ENCODE peak calls at places on chromosomes 2 and 18, in eight cellular contexts. P is stimulated activated CD8-positive, alpha-beta memory T cell treated with anti-CD3 and anti-CD28 coated beads, Interleukin-15, amount 100 ng/mL, for 24 hours; Z is KBM-7; C is GM19239; J is LoVo; S is memory B cell; N is OCI-LY7; F is DMS153. K is an unnamed sample.

GRCh38 chr2:59936031-59936430 is 617.4 kb downstream of the BCL11A start:
- DNase-seq in C (no peak), P (no peak), N (no peak), F (peak), J (no peak), Z (no peak), S (no peak), K (no peak)

GRCh38 chr2:83944174-83944573 is 514.9 kb downstream of the SUCLG1 start:
- DNase-seq in Z (no peak), S (no peak), J (no peak), F (no peak), C (no peak), P (no peak), N (no peak), K (no peak)

GRCh38 chr2:169485650-169486138 is 6.4 kb downstream of the BBS5 start:
- DNase-seq in C (no peak), F (no peak), P (no peak), S (no peak), Z (no peak), N (no peak), J (no peak), K (no peak)

GRCh38 chr2:85878719-85879390 is 9.9 kb downstream of the ST3GAL5 start:
- DNase-seq in Z (no peak), C (no peak), N (no peak), J (no peak), P (no peak), F (no peak), S (no peak), K (no peak)

GRCh38 chr2:168338292-168338691 is 90.9 kb upstream of the STK39 start:
- DNase-seq in Z (no peak), S (no peak), F (no peak), P (no peak), C (no peak), N (no peak), J (no peak), K (no peak)

GRCh38 chr2:145126146-145126545 is 606.2 kb upstream of the ZEB2 start:
- DNase-seq in C (no peak), S (no peak), N (no peak), P (no peak), F (no peak), Z (no peak), J (no peak), K (no peak)

GRCh38 chr18:57803119-57803969 is at the start of gene ATP8B1:
- DNase-seq in N (no peak), C (peak), Z (no peak), F (peak), J (peak), P (no peak), S (peak), K (no peak)

GRCh38 chr2:101985793-101986164 is 6.0 kb upstream of the IL1R2 start:
- DNase-seq in J (peak), S (no peak), C (no peak), P (no peak), Z (no peak), F (no peak), N (no peak), K (no peak)

GRCh38 chr18:59919026-59919425 is 19.2 kb downstream of the PMAIP1 start:
- DNase-seq in S (no peak), F (no peak), N (no peak), J (no peak), P (no peak), C (no peak), Z (no peak), K (no peak)

GRCh38 chr2:196742685-196743084 is 56.8 kb downstream of the GTF3C3 start:
- DNase-seq in C (no peak), S (no peak), Z (no peak), J (no peak), F (no peak), N (no peak), P (no peak), K (no peak)

GRCh38 chr2:44462934-44463849 is 101.4 kb downstream of the CAMKMT start:
- DNase-seq in F (no peak), Z (no peak), C (no peak), N (no peak), P (no peak), J (no peak), S (no peak), K (no peak)

GRCh38 chr18:31301201-31301655 is 16.7 kb upstream of the DSG1 start:
- DNase-seq in S (no peak), P (no peak), Z (no peak), C (no peak), N (no peak), J (no peak), F (no peak), K (no peak)

GRCh38 chr2:72533767-72534166 is 292.1 kb downstream of the EXOC6B start:
- DNase-seq in N (no peak), S (no peak), J (no peak), F (no peak), P (no peak), Z (no peak), C (no peak), K (no peak)

GRCh38 chr2:669323-669722 is 7.9 kb downstream of the TMEM18 start:
- DNase-seq in C (no peak), J (no peak), P (no peak), S (no peak), F (no peak), N (no peak), Z (no peak), K (no peak)

GRCh38 chr2:41896186-41896846 is 151.5 kb upstream of the PKDCC start:
- DNase-seq in F (no peak), J (no peak), N (no peak), S (no peak), C (no peak), Z (no peak), P (no peak), K (no peak)

GRCh38 chr18:3450358-3451107 is 561 bp downstream of the TGIF1 start:
- DNase-seq in J (no peak), S (peak), C (no peak), P (no peak), N (peak), Z (peak), F (no peak), K (peak)

GRCh38 chr18:80178935-80179818 is 68.1 kb downstream of the PARD6G start:
- DNase-seq in S (no peak), Z (no peak), C (no peak), F (no peak), P (no peak), J (no peak), N (no peak), K (no peak)

GRCh38 chr2:69119104-69119503 is 106.1 kb downstream of the ANTXR1 start:
- DNase-seq in P (no peak), J (no peak), S (no peak), Z (no peak), N (no peak), C (no peak), F (no peak), K (no peak)

GRCh38 chr2:199850250-199850717 is 708 bp downstream of the FTCDNL1 start:
- DNase-seq in S (no peak), Z (no peak), P (no peak), C (no peak), J (no peak), F (no peak), N (no peak), K (no peak)

GRCh38 chr2:187264612-187265011 is 183.4 kb downstream of the CALCRL start:
- DNase-seq in N (no peak), S (no peak), F (no peak), P (no peak), C (no peak), Z (peak), J (no peak), K (no peak)

GRCh38 chr2:184031402-184032147 is 566.8 kb upstream of the ZNF804A start:
- DNase-seq in P (no peak), Z (no peak), S (no peak), C (no peak), N (no peak), J (no peak), F (no peak), K (no peak)

GRCh38 chr2:70080597-70081200 is 6.6 kb upstream of the PCBP1 start:
- DNase-seq in F (no peak), J (no peak), N (no peak), P (no peak), C (no peak), S (no peak), Z (no peak), K (no peak)

GRCh38 chr2:17148298-17149228 is 369.7 kb downstream of the RAD51AP2 start:
- DNase-seq in Z (peak), F (no peak), P (no peak), S (no peak), J (no peak), C (no peak), N (peak), K (no peak)

GRCh38 chr18:58117685-58118403 is 73.8 kb downstream of the NEDD4L start:
- DNase-seq in F (peak), N (no peak), J (peak), Z (no peak), S (no peak), C (no peak), P (no peak), K (no peak)

GRCh38 chr2:134436706-134437105 is 182.8 kb downstream of the MGAT5 start:
- DNase-seq in C (no peak), J (no peak), P (no peak), N (no peak), F (no peak), Z (no peak), S (no peak), K (no peak)

GRCh38 chr18:78799382-78800089 is 180.1 kb upstream of the SALL3 start:
- DNase-seq in J (no peak), N (no peak), P (no peak), F (no peak), S (no peak), Z (no peak), C (no peak), K (no peak)

K was measured in Karpas-422.